ENCODE peak calls at places on chromosome 9, in nine cellular contexts. T is PC-9, Q is Karpas-422, W is GM23248, A is SK-N-SH, E is MM.1S, S is PC-3, R is OCI-LY7, G is HCT116. H is an unnamed sample. For H3K9me2, the result is how much of the 10 kb centered on the place peaks cover.

GRCh38 chr9:136741885-136742568 is 713 bp downstream of the LCN10 start:
- DNase-seq in T (no peak), S (no peak), Q (no peak), W (no peak), R (no peak), E (no peak), G (no peak), A (no peak), H (no peak)

GRCh38 chr9:5438301-5439162 is 807 bp upstream of the PLGRKT start:
- DNase-seq in R (peak), Q (peak), G (no peak), S (no peak), E (peak), A (no peak), T (no peak), W (peak), H (no peak)

GRCh38 chr9:81680506-81680905 is 8.8 kb downstream of the TLE1 start:
- DNase-seq in Q (no peak), T (no peak), G (no peak), A (no peak), W (no peak), E (no peak), S (no peak), R (no peak), H (no peak)

GRCh38 chr9:82613516-82613915 is 449.4 kb downstream of the RASEF start:
- DNase-seq in A (no peak), R (no peak), W (no peak), S (no peak), T (no peak), E (no peak), G (no peak), Q (no peak), H (no peak)

GRCh38 chr9:36293918-36294317 is 35.7 kb upstream of the GNE start:
- DNase-seq in Q (no peak), E (no peak), R (no peak), W (no peak), S (no peak), T (no peak), G (no peak), A (no peak), H (no peak)

GRCh38 chr9:136204838-136205706 is at the start of gene LHX3:
- DNase-seq in A (no peak), G (no peak), R (no peak), E (no peak), S (no peak), W (peak), T (no peak), Q (peak), H (peak)

GRCh38 chr9:5557606-5558587 is 47.6 kb downstream of the PDCD1LG2 start:
- DNase-seq in W (no peak), S (no peak), R (no peak), Q (no peak), G (no peak), T (no peak), E (peak), A (no peak), H (no peak)

GRCh38 chr9:97514531-97514930 is 13.1 kb downstream of the TMOD1 start:
- DNase-seq in G (no peak), R (no peak), W (no peak), S (no peak), T (no peak), Q (no peak), E (no peak), A (no peak), H (no peak)

GRCh38 chr9:80163889-80164288 is 592.1 kb downstream of the TLE4 start:
- DNase-seq in Q (peak), A (no peak), T (no peak), E (no peak), W (no peak), R (no peak), S (no peak), G (no peak), H (no peak)

GRCh38 chr9:77016526-77017504 is 2.6 kb upstream of the FOXB2 start:
- DNase-seq in E (no peak), A (peak), W (no peak), R (no peak), G (no peak), Q (no peak), S (no peak), T (no peak), H (peak)

GRCh38 chr9:109163194-109163593 is 3.9 kb downstream of the FRRS1L start:
- DNase-seq in T (no peak), A (no peak), E (no peak), W (no peak), R (no peak), S (no peak), Q (no peak), G (no peak), H (no peak)
- H3K9me2 ChIP-seq in T (under half), A (under half), E (under half), W (under half), R (under half), S (under half), Q (under half), G (under half), H (under half)

GRCh38 chr9:33731142-33731541 is 64.2 kb upstream of the PRSS3 start:
- DNase-seq in W (no peak), T (no peak), S (no peak), Q (no peak), A (no peak), G (no peak), E (no peak), R (no peak), H (no peak)

GRCh38 chr9:33731625-33732024 is 63.7 kb upstream of the PRSS3 start:
- DNase-seq in G (no peak), T (no peak), A (no peak), S (no peak), W (no peak), Q (no peak), E (no peak), R (no peak), H (no peak)

DNA sequence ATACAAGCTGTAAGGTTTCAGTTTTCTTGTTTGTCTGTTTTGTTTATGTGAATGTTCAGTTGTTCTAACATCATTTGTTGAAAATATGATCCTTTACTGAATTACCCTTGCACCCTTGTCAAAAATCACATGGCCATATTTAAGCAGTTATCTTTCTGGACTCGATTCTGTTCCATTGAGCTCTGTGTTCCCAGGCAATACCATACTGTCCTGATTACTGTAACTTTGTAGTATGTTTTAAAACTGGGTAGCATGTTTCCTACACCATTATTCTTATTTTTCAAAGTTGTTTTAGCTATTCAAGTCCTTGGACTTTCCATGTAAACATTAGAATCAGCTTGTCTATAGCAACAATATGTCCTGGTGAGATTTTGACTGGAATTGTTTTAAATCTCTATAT is 66.7 kb upstream of the PRSS3 start:
- DNase-seq in R (no peak), E (no peak), G (no peak), T (no peak), S (no peak), A (no peak), W (no peak), Q (no peak), H (no peak)
- H3K9me2 ChIP-seq in R (under half), E (under half), G (under half), T (under half), S (under half), A (under half), W (under half), Q (under half), H (under half)

DNA sequence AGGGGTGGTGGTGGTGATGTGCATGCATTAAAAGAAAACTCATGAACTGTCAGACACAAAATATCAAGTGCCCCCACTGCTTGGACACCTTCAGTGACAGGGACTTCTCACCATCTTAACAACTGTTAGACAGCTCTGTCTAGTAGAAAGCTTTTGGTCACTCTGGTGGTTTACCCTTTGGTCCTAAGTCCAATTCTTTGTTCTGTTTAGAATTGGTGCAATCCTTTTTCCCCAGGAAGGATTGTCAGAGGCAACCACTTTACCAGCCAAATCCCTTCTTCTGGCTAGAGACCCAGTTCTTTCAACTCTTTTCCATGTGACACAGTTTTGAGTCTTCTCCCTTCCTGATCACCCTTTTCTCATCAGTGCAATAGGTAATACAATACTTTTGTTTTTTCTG is 140.2 kb downstream of the SEC61B start:
- DNase-seq in Q (no peak), T (no peak), R (no peak), E (no peak), G (no peak), W (no peak), S (no peak), A (no peak), H (no peak)
- H3K9me2 ChIP-seq in Q (under half), T (under half), R (under half), E (under half), G (under half), W (under half), S (under half), A (under half), H (under half)

GRCh38 chr9:131098391-131099087 is 2.2 kb downstream of the AIF1L start:
- DNase-seq in A (no peak), G (no peak), W (no peak), Q (no peak), E (no peak), R (no peak), S (no peak), T (no peak), H (peak)
- H3K9me2 ChIP-seq in A (under half), G (under half), W (under half), Q (under half), E (under half), R (under half), S (under half), T (under half), H (under half)

GRCh38 chr9:89676281-89676680 is 71.5 kb downstream of the GADD45G start:
- DNase-seq in W (no peak), A (peak), G (no peak), S (no peak), Q (no peak), E (no peak), R (no peak), T (no peak), H (no peak)
- H3K9me2 ChIP-seq in W (under half), A (under half), G (under half), S (under half), Q (under half), E (under half), R (under half), T (under half), H (under half)